ENCODE peak calls at places on chromosomes 3 and 15, in five cellular contexts. W is colonic mucosa, K is GM12878, E is heart left ventricle, R is NB4. L is an unnamed sample.

GRCh38 chr15:78437107-78437761 is 782 bp upstream of the IREB2 start:
- DNase-seq in E (no peak), W (no peak), K (no peak), R (no peak), L (no peak)

GRCh38 chr3:41202075-41202833 is 2.9 kb downstream of the CTNNB1 start:
- DNase-seq in W (no peak), R (no peak), K (no peak), E (no peak), L (no peak)

GRCh38 chr15:70609919-70610318 is 153.4 kb downstream of the UACA start:
- DNase-seq in W (no peak), R (no peak), K (no peak), E (no peak), L (no peak)

GRCh38 chr15:69824075-69824876 is 273.4 kb downstream of the TLE3 start:
- DNase-seq in K (no peak), R (no peak), W (no peak), E (no peak), L (no peak)

GRCh38 chr15:76730262-76730661 is 174.9 kb downstream of the SCAPER start:
- DNase-seq in E (no peak), W (no peak), R (no peak), K (no peak), L (no peak)

GRCh38 chr3:169812844-169813677 is at the start of the genes LRRC34 and LRRIQ4:
- DNase-seq in K (peak), W (peak), E (peak), R (peak), L (peak)

GRCh38 chr3:62876064-62876463 is 848 bp upstream of the CADPS start:
- DNase-seq in R (peak), W (peak), K (no peak), E (peak), L (no peak)

GRCh38 chr15:96336643-96337353 is 6.3 kb downstream of the NR2F2 start:
- DNase-seq in E (no peak), K (no peak), R (no peak), W (peak), L (no peak)

GRCh38 chr3:1183320-1184048 is 90.7 kb downstream of the CNTN6 start:
- DNase-seq in R (no peak), E (no peak), K (no peak), W (no peak), L (no peak)

GRCh38 chr3:174000675-174001074 is 603.1 kb downstream of the NLGN1 start:
- DNase-seq in E (no peak), R (no peak), W (no peak), K (no peak), L (no peak)

GRCh38 chr3:174002543-174002942 is 605.0 kb downstream of the NLGN1 start:
- DNase-seq in E (no peak), R (peak), W (no peak), K (no peak), L (no peak)
- TF ChIP-seq CTCF in E (no peak), R (no peak), W (no peak), K (peak), L (no peak)

DNA sequence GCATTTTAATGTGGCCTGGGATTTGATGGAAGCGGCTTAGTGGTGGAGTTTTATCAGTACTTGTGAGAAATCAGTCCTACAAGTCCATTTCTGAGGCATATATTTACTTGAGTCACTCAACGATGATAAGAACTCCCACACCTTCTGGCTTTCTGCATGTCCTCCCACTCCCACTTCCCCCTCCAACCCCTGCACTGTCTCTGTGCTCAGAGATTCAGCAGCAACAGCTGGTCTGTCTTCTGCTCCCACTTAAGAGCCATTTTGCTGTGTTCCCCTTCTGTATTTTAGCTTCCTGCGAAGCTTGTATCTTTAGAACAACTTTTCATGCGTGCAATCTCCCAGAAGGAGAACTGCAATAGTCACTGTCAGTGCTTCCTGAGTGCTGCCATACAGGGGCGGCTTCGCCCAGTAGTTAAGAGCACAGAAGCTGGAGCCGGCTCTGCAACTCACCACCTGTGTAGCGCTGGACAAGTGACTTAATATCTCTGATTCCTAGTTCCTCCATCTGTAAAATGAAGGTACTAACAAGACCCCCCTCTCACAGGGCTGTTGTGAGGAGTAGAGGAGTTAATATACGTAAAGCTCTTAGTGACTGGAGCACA is 90.0 kb upstream of the SPATA12 start:
- DNase-seq in R (peak), E (no peak), W (no peak), K (no peak), L (peak)
- H3K4me3 ChIP-seq in R (no peak), E (no peak), W (no peak), K (no peak), L (no peak)

GRCh38 chr3:86782860-86783259 is 208.1 kb downstream of the VGLL3 start:
- DNase-seq in W (no peak), K (no peak), E (no peak), R (no peak), L (no peak)

GRCh38 chr3:86782271-86782670 is 208.7 kb downstream of the VGLL3 start:
- DNase-seq in K (no peak), W (no peak), E (no peak), R (no peak), L (no peak)

GRCh38 chr3:86787091-86787490 is 203.9 kb downstream of the VGLL3 start:
- DNase-seq in E (no peak), K (no peak), R (no peak), W (no peak), L (no peak)

GRCh38 chr3:86788371-86788770 is 202.6 kb downstream of the VGLL3 start:
- DNase-seq in R (no peak), E (no peak), K (no peak), W (no peak), L (no peak)

GRCh38 chr3:86785381-86785780 is 205.6 kb downstream of the VGLL3 start:
- DNase-seq in W (no peak), K (no peak), R (no peak), E (no peak), L (no peak)
- TF ChIP-seq CTCF in W (no peak), K (no peak), R (no peak), E (no peak), L (no peak)

GRCh38 chr15:23859008-23859407 is 171.9 kb upstream of the NDN start:
- DNase-seq in W (no peak), R (no peak), E (no peak), K (no peak), L (no peak)

GRCh38 chr15:23860290-23860751 is 173.2 kb upstream of the NDN start:
- DNase-seq in E (no peak), R (no peak), K (no peak), W (no peak), L (no peak)

GRCh38 chr15:23857028-23857641 is 170.0 kb upstream of the NDN start:
- DNase-seq in K (no peak), R (peak), W (peak), E (peak), L (no peak)

GRCh38 chr15:23855947-23856346 is 168.8 kb upstream of the NDN start:
- DNase-seq in R (no peak), K (no peak), W (no peak), E (no peak), L (no peak)

GRCh38 chr15:23860846-23861245 is 173.7 kb upstream of the NDN start:
- DNase-seq in K (no peak), R (no peak), W (no peak), E (no peak), L (no peak)
- H3K4me3 ChIP-seq in K (no peak), R (no peak), W (no peak), E (no peak), L (no peak)

GRCh38 chr3:98005438-98005837 is 29.7 kb downstream of the GABRR3 start:
- DNase-seq in K (no peak), R (no peak), E (no peak), W (no peak), L (no peak)

GRCh38 chr3:97999103-97999502 is 26.9 kb upstream of the RIOX2 start:
- DNase-seq in R (no peak), K (no peak), E (no peak), W (no peak), L (no peak)

GRCh38 chr3:98003306-98003969 is 31.2 kb upstream of the RIOX2 start:
- DNase-seq in W (no peak), E (no peak), R (peak), K (no peak), L (peak)

GRCh38 chr3:97996988-97997387 is 24.8 kb upstream of the RIOX2 start:
- DNase-seq in E (no peak), W (no peak), R (peak), K (no peak), L (no peak)

GRCh38 chr3:98002717-98003116 is 30.5 kb upstream of the RIOX2 start:
- DNase-seq in W (no peak), R (no peak), E (no peak), K (no peak), L (no peak)
- TF ChIP-seq CTCF in W (no peak), R (no peak), E (no peak), K (no peak), L (no peak)

DNA sequence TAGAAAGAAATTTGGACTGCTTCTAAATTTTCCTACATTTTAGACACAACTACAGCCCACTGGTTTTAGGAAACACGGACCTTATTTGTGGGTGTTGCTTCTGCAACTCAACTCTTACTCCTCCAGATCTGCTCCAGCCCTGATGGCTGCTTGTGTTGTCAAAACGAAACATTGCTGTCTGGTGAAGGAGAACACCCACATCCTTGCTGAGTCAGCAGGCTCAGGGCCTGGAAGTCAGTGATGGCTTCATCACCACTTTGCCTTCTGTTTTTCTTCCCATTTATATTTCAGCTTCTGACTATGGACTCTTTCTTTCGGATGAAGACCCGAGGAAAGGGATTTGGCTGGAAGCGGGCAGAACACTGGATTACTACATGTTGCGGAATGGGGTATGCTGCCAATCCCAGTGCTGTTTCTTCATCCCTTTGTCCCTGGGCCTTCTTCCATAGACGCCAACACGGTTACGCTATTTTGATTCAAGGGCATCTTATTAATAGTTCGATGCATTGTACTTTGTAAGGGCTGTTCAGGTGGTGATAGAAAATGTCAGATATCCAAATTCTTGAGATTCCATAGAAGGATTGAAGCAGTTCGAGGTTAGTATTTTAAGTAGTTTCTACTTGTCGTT is 392.6 kb upstream of the TPM1 start:
- DNase-seq in R (peak), E (peak), W (no peak), K (peak), L (peak)
- H3K4me3 ChIP-seq in R (no peak), E (no peak), W (no peak), K (peak), L (no peak)

L was measured in GM12864.